ENCODE peak calls at places on chromosomes 11 and 22, in eight cellular contexts. X is psoas muscle, B is AG09319, C is heart left ventricle, Z is tibial artery, S is lower leg skin, K is uterus, M is colonic mucosa. W is an unnamed sample.

GRCh38 chr11:35045219-35045819 is 93.7 kb upstream of the CD44 start:
- DNase-seq in X (no peak), B (no peak), C (no peak), Z (no peak), S (no peak), K (no peak), M (no peak), W (peak; percentile 59)

GRCh38 chr11:17410606-17411379 is 22.3 kb upstream of the KCNJ11 start:
- DNase-seq in X (no peak), B (no peak), C (peak; percentile 41), Z (no peak), S (no peak), K (peak; percentile 54), M (peak; percentile 42), W (no peak)

GRCh38 chr11:2588809-2589537 is 110.8 kb downstream of the KCNQ1OT1 start:
- DNase-seq in X (peak; percentile 42), B (no peak), C (peak; percentile 16), Z (no peak), S (peak; percentile 75), K (no peak), M (peak; percentile 76), W (no peak)

GRCh38 chr11:43922295-43922648 is 20.2 kb upstream of the C11orf96 start:
- DNase-seq in X (no peak), B (no peak), C (no peak), Z (no peak), S (no peak), K (no peak), M (no peak), W (no peak)

GRCh38 chr22:24331468-24332440 is 61.1 kb downstream of the SPECC1L start:
- DNase-seq in X (no peak), B (no peak), C (no peak), Z (no peak), S (no peak), K (no peak), M (no peak), W (no peak)

GRCh38 chr11:4683020-4683419 is 14.6 kb downstream of the OR51E2 start:
- DNase-seq in X (no peak), B (no peak), C (no peak), Z (no peak), S (no peak), K (no peak), M (no peak), W (no peak)

GRCh38 chr22:46053563-46054090 is 76.7 kb upstream of the WNT7B start:
- DNase-seq in X (peak; percentile 92), B (no peak), C (peak; percentile 85), Z (peak; percentile 77), S (peak; percentile 95), K (peak; percentile 80), M (peak; percentile 89), W (peak; percentile 56)

GRCh38 chr11:68045900-68046299 is 7.1 kb downstream of the TCIRG1 start:
- DNase-seq in X (peak; percentile 31), B (no peak), C (no peak), Z (no peak), S (no peak), K (no peak), M (no peak), W (no peak)

GRCh38 chr22:50068096-50068495 is 10.0 kb upstream of the TTLL8 start:
- DNase-seq in X (no peak), B (no peak), C (no peak), Z (no peak), S (no peak), K (no peak), M (no peak), W (no peak)

GRCh38 chr11:130448416-130449068 is at the start of gene ADAMTS15:
- DNase-seq in X (peak; percentile 92), B (peak; percentile 82), C (peak; percentile 87), Z (peak; percentile 88), S (peak; percentile 94), K (peak; percentile 58), M (peak; percentile 87), W (no peak)

GRCh38 chr11:114244995-114245394 is 51.2 kb upstream of the NNMT start:
- DNase-seq in X (no peak), B (no peak), C (no peak), Z (no peak), S (no peak), K (no peak), M (no peak), W (no peak)

GRCh38 chr22:25403752-25404471 is 160.6 kb upstream of the GRK3 start:
- DNase-seq in X (no peak), B (peak; percentile 50), C (no peak), Z (no peak), S (no peak), K (no peak), M (peak; percentile 47), W (no peak)

GRCh38 chr11:111465400-111465799 is 46.8 kb downstream of the BTG4 start:
- DNase-seq in X (no peak), B (no peak), C (no peak), Z (no peak), S (no peak), K (no peak), M (no peak), W (no peak)

GRCh38 chr22:32661296-32661695 is 140.2 kb upstream of the TIMP3 start:
- DNase-seq in X (peak; percentile 79), B (peak; percentile 70), C (peak; percentile 52), Z (peak; percentile 65), S (peak; percentile 91), K (peak; percentile 63), M (peak; percentile 18), W (no peak)

GRCh38 chr11:27718346-27718852 is 18.1 kb upstream of the BDNF start:
- DNase-seq in X (no peak), B (peak; percentile 97), C (no peak), Z (no peak), S (no peak), K (no peak), M (peak; percentile 18), W (no peak)

GRCh38 chr11:102138677-102139076 is 28.4 kb downstream of the YAP1 start:
- DNase-seq in X (no peak), B (no peak), C (no peak), Z (no peak), S (no peak), K (no peak), M (no peak), W (no peak)

GRCh38 chr11:44310456-44311272 is 725 bp upstream of the ALX4 start:
- DNase-seq in X (no peak), B (no peak), C (no peak), Z (no peak), S (no peak), K (no peak), M (no peak), W (no peak)

GRCh38 chr11:62013266-62014157 is 46.1 kb upstream of the FTH1 start:
- DNase-seq in X (no peak), B (peak; percentile 39), C (no peak), Z (no peak), S (peak; percentile 62), K (peak; percentile 35), M (peak; percentile 74), W (no peak)

GRCh38 chr11:72144807-72145565 is 9.5 kb downstream of the FOLR3 start:
- DNase-seq in X (no peak), B (peak; percentile 54), C (no peak), Z (no peak), S (no peak), K (no peak), M (no peak), W (no peak)

GRCh38 chr11:67357831-67358555 is 4.6 kb upstream of the POLD4 start:
- DNase-seq in X (no peak), B (no peak), C (no peak), Z (no peak), S (no peak), K (no peak), M (peak; percentile 19), W (no peak)

GRCh38 chr11:5992604-5993251 is 5.9 kb upstream of the OR52L1 start:
- DNase-seq in X (no peak), B (no peak), C (no peak), Z (no peak), S (no peak), K (no peak), M (no peak), W (no peak)

GRCh38 chr22:37088750-37089408 is 20.6 kb downstream of the TMPRSS6 start:
- DNase-seq in X (no peak), B (no peak), C (no peak), Z (no peak), S (no peak), K (no peak), M (no peak), W (no peak)

GRCh38 chr22:37089451-37089850 is 20.1 kb downstream of the TMPRSS6 start:
- DNase-seq in X (no peak), B (no peak), C (no peak), Z (no peak), S (no peak), K (no peak), M (no peak), W (no peak)

GRCh38 chr22:37091986-37092385 is 17.5 kb downstream of the TMPRSS6 start:
- DNase-seq in X (no peak), B (no peak), C (no peak), Z (no peak), S (no peak), K (no peak), M (no peak), W (no peak)

GRCh38 chr22:37092997-37093396 is 16.5 kb downstream of the TMPRSS6 start:
- DNase-seq in X (no peak), B (no peak), C (no peak), Z (no peak), S (no peak), K (no peak), M (no peak), W (no peak)

GRCh38 chr22:37090920-37091688 is 18.4 kb downstream of the TMPRSS6 start:
- DNase-seq in X (no peak), B (no peak), C (no peak), Z (no peak), S (no peak), K (no peak), M (no peak), W (no peak)
- TF ChIP-seq CTCF in X (no peak), B (no peak), C (no peak), Z (no peak), S (no peak), K (no peak), M (no peak), W (no peak)

GRCh38 chr11:39174965-39175364 is 2284.5 kb downstream of the LRRC4C start:
- DNase-seq in X (no peak), B (no peak), C (no peak), Z (no peak), S (no peak), K (no peak), M (no peak), W (no peak)
- TF ChIP-seq CTCF in X (no peak), B (no peak), C (no peak), Z (no peak), S (no peak), K (no peak), M (no peak), W (no peak)

GRCh38 chr22:29998627-29999026 is 81.6 kb upstream of the HORMAD2 start:
- DNase-seq in X (no peak), B (no peak), C (no peak), Z (no peak), S (no peak), K (no peak), M (no peak), W (no peak)
- TF ChIP-seq CTCF in X (no peak), B (no peak), C (no peak), Z (no peak), S (no peak), K (no peak), M (no peak), W (no peak)

DNA sequence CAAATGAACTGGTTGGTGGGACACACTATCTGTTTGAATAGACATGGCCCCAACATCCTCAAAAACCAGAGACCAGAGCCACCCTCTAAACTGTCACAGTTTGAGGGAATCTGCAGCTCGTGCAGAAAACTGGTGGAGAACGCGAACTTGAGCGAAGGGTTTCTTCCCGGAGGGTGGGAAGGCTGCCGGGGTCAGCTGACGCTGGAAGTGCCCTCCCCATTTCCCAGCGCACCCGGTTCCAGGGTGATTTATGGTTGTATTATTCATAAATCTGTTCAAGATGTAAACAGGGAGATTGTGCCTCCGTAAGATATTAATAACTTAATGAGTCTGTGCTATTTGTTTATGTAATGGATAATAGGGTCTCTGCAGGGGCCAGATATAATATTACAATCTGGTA is 1396.7 kb downstream of the BRD1 start:
- DNase-seq in X (no peak), B (no peak), C (no peak), Z (peak; percentile 3), S (no peak), K (no peak), M (no peak), W (no peak)
- TF ChIP-seq CTCF in X (no peak), B (no peak), C (no peak), Z (no peak), S (no peak), K (no peak), M (no peak), W (no peak)